ENCODE peak calls at places on chromosomes 4 and X, in seven cellular contexts. One of them, this sample, is unnamed.

GRCh38 chrX:40175416-40176255 is 77.9 kb upstream of the BCOR start:
- DNase-seq in left lung: peak
- DNase-seq in kidney epithelial cell: no peak
- DNase-seq in fibroblast of mammary gland: peak
- DNase-seq in breast epithelium: no peak
- DNase-seq in neural crest cell: peak
- DNase-seq in BJ: no peak
- DNase-seq in this sample: no peak

GRCh38 chr4:61462451-61463326 is 262.6 kb downstream of the ADGRL3 start:
- DNase-seq in left lung: no peak
- DNase-seq in neural crest cell: no peak
- DNase-seq in breast epithelium: no peak
- DNase-seq in BJ: no peak
- DNase-seq in fibroblast of mammary gland: peak
- DNase-seq in kidney epithelial cell: peak
- DNase-seq in this sample: no peak

GRCh38 chr4:173039617-173040176 is 128.9 kb upstream of the GALNT7 start:
- DNase-seq in BJ: no peak
- DNase-seq in breast epithelium: no peak
- DNase-seq in fibroblast of mammary gland: no peak
- DNase-seq in kidney epithelial cell: no peak
- DNase-seq in left lung: no peak
- DNase-seq in neural crest cell: no peak
- DNase-seq in this sample: no peak

GRCh38 chr4:42371306-42372063 is 25.8 kb upstream of the SHISA3 start:
- DNase-seq in fibroblast of mammary gland: peak
- DNase-seq in left lung: no peak
- DNase-seq in neural crest cell: no peak
- DNase-seq in breast epithelium: no peak
- DNase-seq in kidney epithelial cell: peak
- DNase-seq in BJ: no peak
- DNase-seq in this sample: no peak

GRCh38 chr4:153154010-153154975 is 50.0 kb upstream of the TRIM2 start:
- DNase-seq in kidney epithelial cell: no peak
- DNase-seq in left lung: no peak
- DNase-seq in fibroblast of mammary gland: peak
- DNase-seq in BJ: no peak
- DNase-seq in breast epithelium: no peak
- DNase-seq in neural crest cell: no peak
- DNase-seq in this sample: no peak

GRCh38 chr4:122476745-122477144 is 20.2 kb upstream of the IL2 start:
- DNase-seq in fibroblast of mammary gland: no peak
- DNase-seq in left lung: no peak
- DNase-seq in kidney epithelial cell: no peak
- DNase-seq in breast epithelium: no peak
- DNase-seq in neural crest cell: no peak
- DNase-seq in BJ: no peak
- DNase-seq in this sample: no peak

GRCh38 chr4:54959656-54960055 is 165.7 kb downstream of the KDR start:
- DNase-seq in left lung: no peak
- DNase-seq in fibroblast of mammary gland: peak
- DNase-seq in kidney epithelial cell: no peak
- DNase-seq in neural crest cell: no peak
- DNase-seq in breast epithelium: no peak
- DNase-seq in BJ: peak
- DNase-seq in this sample: no peak

GRCh38 chr4:133555671-133556070 is 406.6 kb downstream of the PCDH10 start:
- DNase-seq in breast epithelium: no peak
- DNase-seq in BJ: no peak
- DNase-seq in neural crest cell: no peak
- DNase-seq in left lung: no peak
- DNase-seq in fibroblast of mammary gland: no peak
- DNase-seq in kidney epithelial cell: no peak
- DNase-seq in this sample: no peak

GRCh38 chr4:120071192-120071795 is 4.6 kb upstream of the MAD2L1 start:
- DNase-seq in breast epithelium: no peak
- DNase-seq in kidney epithelial cell: no peak
- DNase-seq in neural crest cell: peak
- DNase-seq in left lung: no peak
- DNase-seq in fibroblast of mammary gland: peak
- DNase-seq in BJ: peak
- DNase-seq in this sample: no peak

GRCh38 chr4:17265653-17266052 is 246.2 kb downstream of the QDPR start:
- DNase-seq in fibroblast of mammary gland: no peak
- DNase-seq in kidney epithelial cell: no peak
- DNase-seq in BJ: no peak
- DNase-seq in neural crest cell: no peak
- DNase-seq in left lung: no peak
- DNase-seq in breast epithelium: no peak
- DNase-seq in this sample: no peak

GRCh38 chr4:80324171-80324570 is 11.4 kb upstream of the CFAP299 start:
- DNase-seq in neural crest cell: no peak
- DNase-seq in BJ: no peak
- DNase-seq in breast epithelium: no peak
- DNase-seq in left lung: no peak
- DNase-seq in fibroblast of mammary gland: no peak
- DNase-seq in kidney epithelial cell: no peak
- DNase-seq in this sample: no peak

GRCh38 chr4:80321776-80322175 is 13.8 kb upstream of the CFAP299 start:
- DNase-seq in left lung: no peak
- DNase-seq in fibroblast of mammary gland: no peak
- DNase-seq in BJ: no peak
- DNase-seq in neural crest cell: no peak
- DNase-seq in breast epithelium: no peak
- DNase-seq in kidney epithelial cell: no peak
- DNase-seq in this sample: no peak

GRCh38 chr4:80321341-80321740 is 14.2 kb upstream of the CFAP299 start:
- DNase-seq in breast epithelium: no peak
- DNase-seq in left lung: no peak
- DNase-seq in fibroblast of mammary gland: no peak
- DNase-seq in kidney epithelial cell: no peak
- DNase-seq in BJ: no peak
- DNase-seq in neural crest cell: no peak
- DNase-seq in this sample: no peak

GRCh38 chr4:80322716-80323115 is 12.8 kb upstream of the CFAP299 start:
- DNase-seq in left lung: no peak
- DNase-seq in BJ: no peak
- DNase-seq in breast epithelium: no peak
- DNase-seq in kidney epithelial cell: no peak
- DNase-seq in fibroblast of mammary gland: peak
- DNase-seq in neural crest cell: no peak
- DNase-seq in this sample: no peak
- TF ChIP-seq CTCF in left lung: no peak
- TF ChIP-seq CTCF in BJ: peak
- TF ChIP-seq CTCF in breast epithelium: no peak
- TF ChIP-seq CTCF in kidney epithelial cell: peak
- TF ChIP-seq CTCF in fibroblast of mammary gland: peak
- TF ChIP-seq CTCF in neural crest cell: no peak
- TF ChIP-seq CTCF in this sample: no peak

GRCh38 chr4:112272292-112272691 is 13.4 kb downstream of the TIFA start:
- DNase-seq in fibroblast of mammary gland: no peak
- DNase-seq in breast epithelium: no peak
- DNase-seq in neural crest cell: no peak
- DNase-seq in left lung: no peak
- DNase-seq in kidney epithelial cell: no peak
- DNase-seq in BJ: no peak
- DNase-seq in this sample: no peak

GRCh38 chr4:112270643-112271484 is 14.8 kb downstream of the TIFA start:
- DNase-seq in breast epithelium: no peak
- DNase-seq in left lung: no peak
- DNase-seq in kidney epithelial cell: no peak
- DNase-seq in BJ: peak
- DNase-seq in neural crest cell: no peak
- DNase-seq in fibroblast of mammary gland: peak
- DNase-seq in this sample: no peak

GRCh38 chr4:112270051-112270450 is 15.7 kb downstream of the TIFA start:
- DNase-seq in breast epithelium: no peak
- DNase-seq in kidney epithelial cell: no peak
- DNase-seq in BJ: no peak
- DNase-seq in fibroblast of mammary gland: no peak
- DNase-seq in left lung: no peak
- DNase-seq in neural crest cell: no peak
- DNase-seq in this sample: no peak

DNA sequence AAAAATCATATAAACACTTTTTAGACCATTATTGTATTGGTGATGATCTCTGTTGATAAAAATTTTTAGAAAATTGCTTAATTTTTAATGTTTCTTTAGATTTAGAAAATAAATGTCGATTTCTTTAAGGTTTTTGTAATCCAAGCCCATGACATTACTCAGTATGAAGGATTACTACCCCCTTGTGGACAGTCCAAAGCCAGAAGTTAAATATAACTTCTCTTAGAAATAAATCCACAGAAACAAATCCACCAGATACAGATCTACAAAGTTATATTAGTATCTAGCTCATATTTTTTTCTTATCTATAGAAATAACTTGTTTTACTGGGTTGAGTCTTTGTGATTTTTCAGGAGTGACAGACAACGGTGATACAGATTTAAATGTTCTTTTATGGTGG is 18.9 kb downstream of the TIFA start:
- DNase-seq in left lung: no peak
- DNase-seq in neural crest cell: no peak
- DNase-seq in breast epithelium: no peak
- DNase-seq in fibroblast of mammary gland: peak
- DNase-seq in kidney epithelial cell: no peak
- DNase-seq in BJ: no peak
- DNase-seq in this sample: no peak
- TF ChIP-seq CTCF in left lung: no peak
- TF ChIP-seq CTCF in neural crest cell: peak
- TF ChIP-seq CTCF in breast epithelium: no peak
- TF ChIP-seq CTCF in fibroblast of mammary gland: peak
- TF ChIP-seq CTCF in kidney epithelial cell: peak
- TF ChIP-seq CTCF in BJ: peak
- TF ChIP-seq CTCF in this sample: no peak

DNA sequence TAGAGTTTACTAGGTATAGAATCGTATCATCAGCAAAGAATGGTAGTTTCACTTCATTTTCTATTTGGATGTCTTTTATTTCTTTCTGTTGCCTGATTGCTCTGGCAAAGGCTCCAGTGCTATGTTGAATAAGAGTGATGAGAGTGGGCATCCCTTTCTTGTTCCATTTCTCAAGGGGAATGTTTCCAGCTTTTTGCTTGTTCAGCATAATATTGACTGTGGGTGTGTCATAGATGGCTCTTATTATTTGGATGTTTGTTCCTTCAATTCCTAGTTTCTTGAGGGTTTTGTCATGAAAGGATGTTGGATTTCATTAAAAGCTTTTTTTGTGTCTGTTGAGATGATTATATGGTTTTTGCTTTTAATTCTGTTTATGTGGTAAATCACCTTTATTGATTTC is 1114.5 kb downstream of the RAPGEF2 start:
- DNase-seq in neural crest cell: no peak
- DNase-seq in left lung: no peak
- DNase-seq in fibroblast of mammary gland: no peak
- DNase-seq in kidney epithelial cell: no peak
- DNase-seq in breast epithelium: no peak
- DNase-seq in BJ: no peak
- DNase-seq in this sample: no peak
- TF ChIP-seq CTCF in neural crest cell: no peak
- TF ChIP-seq CTCF in left lung: no peak
- TF ChIP-seq CTCF in fibroblast of mammary gland: no peak
- TF ChIP-seq CTCF in kidney epithelial cell: no peak
- TF ChIP-seq CTCF in breast epithelium: no peak
- TF ChIP-seq CTCF in BJ: no peak
- TF ChIP-seq CTCF in this sample: no peak

GRCh38 chr4:3255611-3256186 is 6.7 kb downstream of the MSANTD1 start:
- DNase-seq in fibroblast of mammary gland: no peak
- DNase-seq in breast epithelium: peak
- DNase-seq in left lung: peak
- DNase-seq in kidney epithelial cell: no peak
- DNase-seq in neural crest cell: no peak
- DNase-seq in BJ: no peak
- DNase-seq in this sample: peak

GRCh38 chr4:3256230-3257124 is 7.5 kb downstream of the MSANTD1 start:
- DNase-seq in fibroblast of mammary gland: no peak
- DNase-seq in neural crest cell: no peak
- DNase-seq in breast epithelium: peak
- DNase-seq in BJ: no peak
- DNase-seq in left lung: peak
- DNase-seq in kidney epithelial cell: no peak
- DNase-seq in this sample: peak

GRCh38 chr4:3257691-3258482 is 8.9 kb downstream of the MSANTD1 start:
- DNase-seq in neural crest cell: no peak
- DNase-seq in BJ: no peak
- DNase-seq in fibroblast of mammary gland: peak
- DNase-seq in kidney epithelial cell: peak
- DNase-seq in left lung: peak
- DNase-seq in breast epithelium: peak
- DNase-seq in this sample: peak

GRCh38 chr4:3254302-3255131 is 5.6 kb downstream of the MSANTD1 start:
- DNase-seq in BJ: no peak
- DNase-seq in kidney epithelial cell: no peak
- DNase-seq in breast epithelium: peak
- DNase-seq in left lung: peak
- DNase-seq in fibroblast of mammary gland: no peak
- DNase-seq in neural crest cell: no peak
- DNase-seq in this sample: peak

DNA sequence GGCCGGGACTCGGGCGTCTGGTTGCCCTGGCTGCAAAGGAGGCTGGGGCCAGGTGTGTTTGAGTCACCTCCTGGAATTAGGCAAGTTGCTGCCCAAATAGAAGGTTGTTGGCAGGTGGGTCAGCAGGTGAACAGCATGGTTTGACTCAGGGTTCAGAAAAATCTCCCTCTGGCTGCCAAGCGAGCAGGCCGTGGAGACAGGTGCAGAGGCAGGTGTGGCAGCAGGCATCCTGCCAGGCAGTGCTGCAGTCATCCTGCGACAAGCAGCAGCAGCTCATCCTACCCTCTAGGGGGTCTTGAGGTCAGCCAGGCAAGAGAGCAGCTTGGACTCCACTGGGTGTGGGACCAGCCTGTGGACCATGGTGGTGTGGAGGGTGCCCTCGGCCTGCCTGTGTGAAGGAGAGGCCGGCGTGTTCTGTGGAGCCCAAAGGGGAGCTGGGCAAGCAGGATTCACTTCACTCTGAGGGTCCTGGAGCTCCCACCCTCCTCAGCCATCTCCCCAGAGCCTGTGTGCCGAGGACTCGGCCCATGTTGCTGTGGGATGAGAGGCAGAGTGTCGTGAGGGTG is 8.2 kb downstream of the MSANTD1 start:
- DNase-seq in left lung: peak
- DNase-seq in breast epithelium: peak
- DNase-seq in BJ: no peak
- DNase-seq in fibroblast of mammary gland: no peak
- DNase-seq in neural crest cell: no peak
- DNase-seq in kidney epithelial cell: peak
- DNase-seq in this sample: peak
- TF ChIP-seq CTCF in left lung: no peak
- TF ChIP-seq CTCF in breast epithelium: no peak
- TF ChIP-seq CTCF in BJ: no peak
- TF ChIP-seq CTCF in fibroblast of mammary gland: no peak
- TF ChIP-seq CTCF in neural crest cell: no peak
- TF ChIP-seq CTCF in kidney epithelial cell: no peak
- TF ChIP-seq CTCF in this sample: no peak